ENCODE peak calls at places on chromosomes 16 and 17, in four cellular contexts. F, E, L and P are unnamed samples.

GRCh38 chr17:64304512-64304911 is 41.5 kb upstream of the TEX2 start:
- DNase-seq in F (no peak), E (no peak), L (no peak), P (no peak)

GRCh38 chr16:30927789-30928378 is 4.5 kb downstream of the FBXL19 start:
- DNase-seq in F (no peak), E (no peak), L (peak; percentile 23), P (peak; percentile 48)

GRCh38 chr16:76108460-76108859 is 168.7 kb upstream of the CNTNAP4 start:
- DNase-seq in F (no peak), E (no peak), L (no peak), P (no peak)

GRCh38 chr17:82525712-82526111 is 6.2 kb downstream of the FOXK2 start:
- DNase-seq in F (no peak), E (no peak), L (no peak), P (no peak)

GRCh38 chr17:57305329-57305728 is 49.0 kb downstream of the MSI2 start:
- DNase-seq in F (no peak), E (no peak), L (no peak), P (no peak)

GRCh38 chr17:70521821-70522256 is 352.5 kb downstream of the KCNJ2 start:
- DNase-seq in F (no peak), E (no peak), L (peak; percentile 6), P (no peak)

GRCh38 chr17:6684460-6684783 is 28.7 kb downstream of the SLC13A5 start:
- DNase-seq in F (no peak), E (no peak), L (no peak), P (no peak)

GRCh38 chr16:6725634-6726331 is 606.9 kb upstream of the RBFOX1 start:
- DNase-seq in F (no peak), E (no peak), L (no peak), P (no peak)

GRCh38 chr17:75693500-75694481 is 26.7 kb downstream of the SAP30BP start:
- DNase-seq in F (no peak), E (no peak), L (peak; percentile 45), P (no peak)
- TF ChIP-seq CTCF in F (no peak), E (no peak), L (no peak), P (no peak)

DNA sequence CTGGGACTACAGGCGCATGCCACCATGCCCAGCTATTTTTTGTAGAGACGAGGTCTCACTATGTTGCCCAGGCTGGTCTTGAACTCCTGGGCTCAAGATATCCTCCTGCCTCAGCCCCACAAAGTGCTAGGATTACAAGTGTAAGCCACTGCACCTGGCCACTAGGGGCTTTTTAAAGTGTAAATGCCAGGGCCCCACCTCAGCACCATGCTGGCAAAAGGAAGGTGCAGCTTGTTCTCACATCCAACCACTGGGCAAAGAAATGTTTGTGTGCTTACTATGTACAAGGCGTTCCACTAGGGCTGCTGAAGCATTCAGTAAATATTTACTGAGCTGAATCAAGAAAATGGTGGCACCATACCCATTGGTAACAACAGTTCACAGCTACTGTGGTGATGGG is 22.6 kb downstream of the COG1 start:
- DNase-seq in F (no peak), E (no peak), L (no peak), P (no peak)
- TF ChIP-seq CTCF in F (no peak), E (no peak), L (no peak), P (peak; percentile 40)

DNA sequence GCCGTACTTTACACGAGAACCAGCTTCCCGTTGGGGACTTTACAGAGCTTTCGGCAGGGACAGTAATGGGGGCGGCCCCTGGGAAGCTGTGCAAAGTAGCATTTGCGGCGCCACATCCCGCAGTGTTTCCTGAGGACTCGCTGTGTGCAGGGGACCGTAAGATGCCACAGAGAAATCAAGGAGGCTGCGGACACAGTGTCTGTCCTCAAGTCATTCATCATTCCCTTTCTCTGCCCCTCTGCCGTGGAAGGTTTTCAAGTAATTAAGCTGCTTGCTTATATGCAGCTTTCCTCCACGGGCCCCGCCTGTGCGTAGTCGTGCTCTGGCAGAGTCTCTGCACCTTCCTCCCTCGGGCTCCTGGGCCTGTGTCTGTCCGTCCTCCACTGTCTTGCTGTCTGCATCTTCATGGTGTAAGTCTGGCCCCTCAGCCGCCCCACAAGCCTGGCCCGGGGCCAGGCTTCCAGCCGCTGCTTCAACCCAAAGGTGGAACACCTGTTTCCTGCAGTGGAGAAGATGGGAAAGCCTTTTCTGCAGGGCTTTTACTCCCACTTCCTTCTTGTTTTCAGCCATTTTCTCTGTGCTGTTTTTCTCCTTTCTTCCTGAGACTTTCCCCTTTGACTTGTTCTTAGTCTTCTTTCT is 216.9 kb upstream of the CHMP6 start:
- DNase-seq in F (no peak), E (no peak), L (no peak), P (no peak)
- TF ChIP-seq CTCF in F (no peak), E (no peak), L (no peak), P (no peak)

DNA sequence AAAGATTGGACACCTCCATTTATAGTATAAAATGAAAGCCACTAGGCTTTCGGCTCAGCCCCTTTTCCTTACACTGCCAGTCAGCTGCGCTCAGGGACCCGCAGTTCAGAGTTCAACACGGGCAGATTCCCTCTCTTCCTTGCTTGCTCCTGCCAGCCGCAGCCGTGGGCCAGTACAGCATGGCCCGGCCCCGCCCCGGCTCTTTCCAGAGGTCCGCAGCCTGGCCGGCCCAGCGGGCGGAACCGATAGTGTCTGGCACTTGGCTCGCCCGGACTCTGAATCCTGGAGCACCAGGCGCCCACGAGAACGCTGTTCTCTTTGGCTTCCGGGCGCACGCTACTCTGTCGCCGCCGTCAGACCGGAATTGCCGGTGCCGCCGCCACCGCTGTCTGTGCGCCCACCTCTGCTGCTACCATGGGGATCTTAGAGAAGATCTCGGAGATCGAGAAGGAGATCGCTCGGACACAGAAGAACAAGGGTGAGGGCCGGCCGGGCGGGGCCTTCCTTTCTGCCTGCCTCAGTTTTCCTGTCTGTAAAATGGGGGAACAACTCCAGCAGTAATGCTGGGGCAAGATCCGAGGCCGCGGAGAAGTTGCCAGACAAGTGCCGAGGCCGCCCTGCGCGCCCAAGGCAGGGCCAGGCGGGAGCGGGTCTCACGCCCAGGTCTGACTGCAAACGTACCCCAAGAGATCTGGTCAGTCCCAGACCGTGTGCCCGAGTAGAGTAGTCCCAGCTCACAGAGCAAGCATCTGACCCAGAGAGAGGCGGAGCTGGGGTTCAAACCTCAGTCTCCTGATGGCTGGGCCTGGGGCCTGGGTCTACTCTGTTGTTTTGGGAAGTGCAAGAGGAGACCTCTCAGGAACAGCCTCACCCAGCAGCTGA is at the start of gene DRG2:
- DNase-seq in F (peak; percentile 96), E (peak; percentile 93), L (peak; percentile 93), P (peak; percentile 91)
- TF ChIP-seq CTCF in F (no peak), E (no peak), L (no peak), P (peak; percentile 16)

DNA sequence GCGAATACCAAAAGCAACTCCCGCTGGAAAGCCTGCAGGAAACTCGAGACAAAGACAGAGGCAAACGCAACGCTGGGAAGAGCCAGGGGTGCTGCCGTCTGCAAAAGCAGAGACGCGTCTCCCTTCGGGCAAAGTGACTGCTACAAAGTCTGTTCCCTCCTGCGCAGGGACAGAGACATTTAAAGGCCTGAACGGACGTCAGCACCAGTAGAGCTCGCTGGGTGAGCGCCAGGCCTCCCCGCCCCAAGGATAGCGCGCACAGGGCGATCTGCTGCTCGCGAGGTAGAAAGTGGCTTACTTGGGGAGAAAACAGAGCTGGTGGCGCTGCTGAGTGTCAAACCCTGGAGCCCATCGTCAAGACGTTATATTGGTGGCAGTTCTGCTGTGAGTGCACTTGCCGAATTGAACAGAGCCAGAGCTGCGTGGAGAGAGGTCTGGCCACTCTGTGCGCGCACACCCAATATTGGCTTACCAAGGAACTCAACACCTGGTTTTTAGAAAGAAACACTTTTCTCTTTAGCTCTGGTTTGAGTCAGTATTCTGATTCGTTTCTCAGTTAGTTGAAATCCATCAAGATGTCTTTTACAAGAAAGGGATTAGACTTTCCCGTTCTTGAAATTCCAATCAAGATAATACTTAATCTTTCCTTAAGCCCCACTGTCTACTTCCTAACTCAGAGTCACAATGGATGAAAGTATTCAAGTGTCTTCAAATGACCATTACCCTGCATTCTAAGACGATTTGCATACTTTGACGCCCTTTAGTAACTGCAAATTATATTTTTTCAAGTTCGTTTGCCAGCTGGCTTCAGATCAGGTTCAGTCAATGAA is 190.1 kb downstream of the USP22 start:
- DNase-seq in F (peak; percentile 58), E (no peak), L (peak; percentile 16), P (no peak)
- TF ChIP-seq CTCF in F (no peak), E (no peak), L (no peak), P (no peak)

DNA sequence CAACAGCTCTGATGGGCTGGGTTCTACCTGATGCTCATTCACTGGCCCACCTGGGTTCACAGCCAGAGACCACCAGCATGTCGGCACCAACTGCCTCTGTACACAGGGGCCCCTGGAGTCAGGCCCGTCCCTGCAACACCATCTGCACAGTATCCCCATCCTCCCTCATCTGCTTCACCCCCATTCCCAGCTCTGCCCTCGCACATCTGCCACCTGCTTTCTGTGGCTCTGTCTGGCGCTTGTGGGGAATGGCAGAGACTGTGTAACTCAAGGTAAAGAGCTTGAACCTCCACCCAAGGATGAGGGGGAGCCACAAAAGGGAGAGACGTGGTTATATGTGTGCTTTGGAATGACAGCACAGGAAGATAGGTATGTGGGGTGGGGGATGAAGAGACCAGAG is 27.2 kb downstream of the SMPD3 start:
- DNase-seq in F (no peak), E (no peak), L (no peak), P (no peak)
- TF ChIP-seq CTCF in F (no peak), E (no peak), L (no peak), P (no peak)

GRCh38 chr17:40443196-40443987 is at the start of gene IGFBP4:
- DNase-seq in F (peak; percentile 94), E (peak; percentile 72), L (peak; percentile 74), P (peak; percentile 63)
- TF ChIP-seq CTCF in F (peak; percentile 35), E (no peak), L (no peak), P (peak; percentile 55)